ENCODE peak calls at places on chromosomes 4 and X, in four cellular contexts. W is GM12891, C is HepG2, P is K562. N is an unnamed sample.
A peak's percentile ranks its signal among the peaks of the same experiment; 100 is the strongest.

GRCh38 chr4:143961084-143961483 is 55.7 kb upstream of the GYPE start:
- DNase-seq in C (no peak), W (no peak), P (peak; percentile 30), N (no peak)

GRCh38 chr4:176794151-176794550 is 1.4 kb upstream of the VEGFC start:
- DNase-seq in C (no peak), W (no peak), P (no peak), N (no peak)

GRCh38 chrX:113548308-113549015 is 707.8 kb upstream of the AMOT start:
- DNase-seq in P (no peak), W (no peak), C (no peak), N (no peak)

GRCh38 chrX:338836-339400 is 20.3 kb upstream of the GTPBP6 start:
- DNase-seq in P (no peak), C (no peak), W (no peak), N (peak; percentile 40)

GRCh38 chrX:111861605-111862004 is 14.4 kb upstream of the TRPC5OS start:
- DNase-seq in W (no peak), C (no peak), P (no peak), N (no peak)

GRCh38 chrX:120570201-120570600 is 9.4 kb upstream of the CUL4B start:
- DNase-seq in C (no peak), P (no peak), W (no peak), N (no peak)

GRCh38 chr4:152044341-152044740 is 283.5 kb upstream of the GATB start:
- DNase-seq in P (no peak), W (no peak), C (no peak), N (no peak)

GRCh38 chrX:22247169-22247568 is 25.5 kb upstream of the CBLL2 start:
- DNase-seq in W (no peak), C (no peak), P (no peak), N (no peak)

GRCh38 chr4:113293673-113294072 is 244.2 kb downstream of the ANK2 start:
- DNase-seq in W (no peak), P (no peak), C (no peak), N (no peak)

GRCh38 chrX:41334866-41335589 is 1.1 kb downstream of the DDX3X start:
- DNase-seq in W (no peak), P (peak; percentile 71), C (no peak), N (peak; percentile 91)

GRCh38 chr4:17197070-17197469 is 298.6 kb upstream of the LDB2 start:
- DNase-seq in P (no peak), W (no peak), C (no peak), N (no peak)

GRCh38 chrX:118724775-118725174 is 2.6 kb upstream of the IL13RA1 start:
- DNase-seq in W (no peak), C (peak; percentile 16), P (peak; percentile 59), N (no peak)

GRCh38 chr4:18318682-18319410 is 297.3 kb upstream of the LCORL start:
- DNase-seq in W (no peak), P (no peak), C (no peak), N (no peak)

GRCh38 chr4:3607690-3608514 is 75.7 kb upstream of the LRPAP1 start:
- DNase-seq in C (no peak), W (no peak), P (no peak), N (peak; percentile 57)

GRCh38 chr4:24657768-24658617 is 73.6 kb upstream of the DHX15 start:
- DNase-seq in C (peak; percentile 73), P (no peak), W (peak; percentile 21), N (no peak)

GRCh38 chr4:55819634-55820033 is at the start of gene EXOC1L:
- DNase-seq in W (no peak), P (peak; percentile 52), C (peak; percentile 7), N (no peak)

GRCh38 chr4:1079711-1080265 is 33.6 kb downstream of the RNF212 start:
- DNase-seq in P (no peak), C (no peak), W (no peak), N (no peak)

GRCh38 chrX:154489182-154489581 is 1.2 kb downstream of the SLC10A3 start:
- DNase-seq in C (no peak), W (no peak), P (no peak), N (no peak)

GRCh38 chr4:139617702-139618490 is 47.7 kb upstream of the MGST2 start:
- DNase-seq in P (peak; percentile 14), W (no peak), C (peak; percentile 28), N (no peak)

GRCh38 chr4:126230244-126230643 is 915.5 kb downstream of the FAT4 start:
- DNase-seq in W (no peak), P (no peak), C (no peak), N (no peak)

GRCh38 chrX:22760513-22761057 is 239.2 kb upstream of the DDX53 start:
- DNase-seq in W (no peak), P (no peak), C (no peak), N (no peak)

GRCh38 chr4:69835766-69836165 is 24.2 kb downstream of the SULT1E1 start:
- DNase-seq in P (no peak), C (no peak), W (no peak), N (no peak)

GRCh38 chr4:26076000-26076587 is 162.1 kb downstream of the SMIM20 start:
- DNase-seq in P (no peak), C (no peak), W (no peak), N (no peak)

GRCh38 chr4:23266401-23266800 is 573.7 kb downstream of the GBA3 start:
- DNase-seq in P (no peak), C (no peak), W (no peak), N (no peak)

GRCh38 chr4:83320548-83320947 is 14.1 kb downstream of the HPSE start:
- DNase-seq in P (no peak), W (no peak), C (no peak), N (peak; percentile 78)

GRCh38 chr4:3471886-3472285 is 8.8 kb downstream of the DOK7 start:
- DNase-seq in W (no peak), P (no peak), C (no peak), N (no peak)

GRCh38 chr4:15725608-15726007 is 22.7 kb downstream of the BST1 start:
- DNase-seq in C (no peak), P (no peak), W (no peak), N (no peak)

GRCh38 chr4:175531405-175532091 is 280.5 kb downstream of the GPM6A start:
- DNase-seq in P (no peak), W (no peak), C (no peak), N (no peak)

GRCh38 chr4:91198951-91199350 is 1071.8 kb downstream of the CCSER1 start:
- DNase-seq in W (no peak), P (no peak), C (no peak), N (no peak)

GRCh38 chr4:64581422-64581821 is 172.2 kb upstream of the TECRL start:
- DNase-seq in P (no peak), W (no peak), C (no peak), N (no peak)

GRCh38 chr4:3827616-3828492 is 61.7 kb downstream of the ADRA2C start:
- DNase-seq in W (no peak), C (peak; percentile 85), P (no peak), N (peak; percentile 84)

GRCh38 chrX:147637190-147637589 is 274.5 kb upstream of the FMR1 start:
- DNase-seq in W (no peak), P (no peak), C (no peak), N (no peak)

GRCh38 chr4:79872738-79873137 is 200.3 kb downstream of the ANTXR2 start:
- DNase-seq in C (no peak), P (no peak), W (no peak), N (no peak)

GRCh38 chr4:23747131-23747752 is 142.6 kb downstream of the PPARGC1A start:
- DNase-seq in P (no peak), W (no peak), C (no peak), N (no peak)

GRCh38 chr4:124028172-124028571 is 631.6 kb downstream of the SPRY1 start:
- DNase-seq in C (no peak), W (no peak), P (no peak), N (no peak)

DNA sequence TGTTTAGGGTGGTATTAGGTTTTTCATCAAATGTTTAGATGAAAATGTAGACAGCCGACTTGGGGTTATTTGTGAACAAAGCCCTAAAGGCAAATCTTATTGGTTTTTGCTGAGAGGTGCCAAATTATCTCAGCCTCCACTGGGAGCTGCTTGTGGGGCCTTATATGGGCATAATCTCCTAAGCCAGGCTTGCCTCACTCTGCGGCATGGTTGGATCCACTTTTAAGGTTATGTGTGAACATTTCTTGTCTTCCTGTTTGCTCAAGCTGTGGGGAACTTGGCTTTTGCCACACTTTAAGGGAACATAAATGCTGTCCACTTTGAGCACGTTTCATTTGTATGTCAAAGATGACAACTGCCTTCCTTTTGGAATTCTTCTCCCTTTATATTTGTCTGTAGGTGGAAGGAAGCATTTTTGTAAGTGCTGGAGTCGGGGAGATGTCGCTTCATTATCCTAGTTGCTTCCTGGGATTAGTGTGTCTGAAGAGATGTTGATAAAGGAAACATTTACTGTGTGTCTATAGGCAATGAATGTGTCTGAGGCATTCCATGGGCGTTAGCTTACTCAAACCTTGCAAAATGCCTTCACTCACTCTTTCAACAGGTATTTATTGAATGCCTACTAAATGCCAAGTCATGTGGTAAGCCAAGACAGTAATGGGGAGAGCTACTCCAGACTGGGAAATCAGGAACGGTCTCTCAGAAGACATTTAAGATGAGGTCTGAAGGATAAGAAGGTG is 78.3 kb downstream of the SLC9A6 start:
- DNase-seq in W (no peak), C (no peak), P (no peak), N (peak; percentile 72)
- TF ChIP-seq POLR2AphosphoS5 in W (no peak), C (no peak), P (no peak), N (peak; percentile 30)

DNA sequence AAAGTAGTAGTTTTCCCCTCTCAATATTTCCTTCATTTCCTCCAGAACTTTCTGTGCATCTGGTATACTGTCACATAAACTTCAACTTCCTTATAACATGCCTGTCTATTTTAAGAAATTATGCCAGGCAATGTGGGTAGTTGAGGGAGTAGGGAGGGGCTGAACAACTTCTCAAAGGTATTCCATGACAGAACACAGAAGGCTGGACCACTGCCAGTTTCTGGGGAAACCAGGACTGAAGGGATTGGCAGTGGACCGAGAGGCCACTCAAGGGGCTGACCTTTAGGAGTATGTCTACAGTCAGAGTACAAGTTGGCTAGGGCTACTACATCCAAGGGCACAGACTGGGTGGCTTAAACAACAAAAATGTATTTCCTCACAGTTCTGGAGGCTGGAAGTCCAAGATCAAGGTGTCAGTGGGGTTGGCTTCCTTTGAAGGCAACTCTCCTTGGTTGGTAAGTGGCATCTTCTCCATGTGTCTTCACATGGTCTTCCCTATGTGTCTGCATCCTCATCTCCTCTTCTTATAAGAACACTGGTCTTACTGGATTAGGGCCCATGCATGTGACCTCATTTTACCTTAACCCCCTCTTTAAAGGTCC is 6.9 kb downstream of the SH3RF1 start:
- DNase-seq in C (no peak), P (no peak), W (no peak), N (no peak)
- TF ChIP-seq POLR2A in C (no peak), P (no peak), W (no peak), N (no peak)

DNA sequence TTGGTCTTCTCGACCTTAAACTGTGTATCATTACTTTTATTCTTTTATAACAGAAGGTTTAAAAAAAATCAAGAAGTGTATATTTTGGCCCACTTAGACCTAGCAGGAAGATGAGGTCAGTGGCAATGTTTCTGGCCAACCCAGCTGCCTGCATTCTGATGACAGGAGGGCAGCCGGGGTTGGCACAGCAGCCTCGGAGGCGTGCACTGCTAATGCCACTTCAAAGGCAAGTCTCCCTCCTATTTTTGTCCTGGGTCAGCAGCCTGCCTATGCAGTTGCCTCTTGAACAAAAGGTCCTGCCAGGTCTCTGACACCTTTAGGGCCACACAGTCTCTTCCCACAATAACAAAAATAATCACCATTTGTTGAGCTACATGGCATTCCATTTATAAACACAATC is 89.4 kb upstream of the MYOZ2 start:
- DNase-seq in W (no peak), C (no peak), P (no peak), N (peak; percentile 81)
- TF ChIP-seq POLR2AphosphoS5 in W (no peak), C (no peak), P (no peak), N (peak; percentile 54)

GRCh38 chr4:70902577-70903281 is 560 bp downstream of the MOB1B start:
- DNase-seq in W (peak; percentile 42), C (no peak), P (peak; percentile 50), N (no peak)

GRCh38 chr4:70901607-70901983 is 574 bp upstream of the MOB1B start:
- DNase-seq in W (no peak), P (no peak), C (peak; percentile 17), N (no peak)

GRCh38 chr4:70903282-70903603 is 1.1 kb downstream of the MOB1B start:
- DNase-seq in W (no peak), C (no peak), P (peak; percentile 97), N (no peak)

GRCh38 chr4:70901984-70902576 is at the start of gene MOB1B:
- DNase-seq in W (peak; percentile 86), P (peak; percentile 90), C (peak; percentile 77), N (peak; percentile 92)
- TF ChIP-seq POLR2A in W (peak; percentile 50), P (peak; percentile 87), C (peak; percentile 82), N (no peak)